ENCODE peak calls at places on chromosomes 3 and 15, in nine cellular contexts. Y is choroid plexus epithelial cell, V is IMR-90, B is sigmoid colon, N is mesothelial cell of epicardium, E is AG04450, R is nephron progenitor cell, T is D721Med, D is ovary. S is an unnamed sample.

GRCh38 chr3:147034359-147034758 is 372.0 kb downstream of the ZIC4 start:
- DNase-seq in Y (no peak), V (no peak), B (no peak), N (no peak), E (no peak), R (no peak), T (no peak), D (no peak), S (no peak)

GRCh38 chr3:107795514-107796094 is 272.8 kb downstream of the BBX start:
- DNase-seq in Y (no peak), V (no peak), B (no peak), N (no peak), E (no peak), R (no peak), T (no peak), D (no peak), S (no peak)

GRCh38 chr15:42338500-42338899 is 20.8 kb upstream of the CAPN3 start:
- DNase-seq in Y (no peak), V (no peak), B (no peak), N (no peak), E (no peak), R (no peak), T (no peak), D (no peak), S (no peak)

GRCh38 chr3:101898752-101899169 is 49.4 kb downstream of the NFKBIZ start:
- DNase-seq in Y (no peak), V (no peak), B (no peak), N (no peak), E (no peak), R (no peak), T (no peak), D (no peak), S (no peak)

GRCh38 chr3:140219923-140220452 is 285.0 kb downstream of the CLSTN2 start:
- DNase-seq in Y (no peak), V (no peak), B (no peak), N (no peak), E (no peak), R (no peak), T (no peak), D (no peak), S (no peak)

GRCh38 chr3:64353256-64353655 is 128.0 kb upstream of the PRICKLE2 start:
- DNase-seq in Y (peak), V (peak), B (no peak), N (no peak), E (peak), R (no peak), T (no peak), D (no peak), S (no peak)

GRCh38 chr3:160403028-160403545 is 3.6 kb downstream of the SMC4 start:
- DNase-seq in Y (peak), V (peak), B (no peak), N (no peak), E (no peak), R (no peak), T (no peak), D (no peak), S (no peak)

GRCh38 chr3:149407898-149408297 is 30.4 kb upstream of the TM4SF1 start:
- DNase-seq in Y (peak), V (peak), B (no peak), N (no peak), E (no peak), R (no peak), T (no peak), D (no peak), S (no peak)

GRCh38 chr3:185825639-185826481 is 1.0 kb upstream of the IGF2BP2 start:
- DNase-seq in Y (peak), V (peak), B (peak), N (peak), E (no peak), R (peak), T (peak), D (peak), S (no peak)

GRCh38 chr3:153097213-153097612 is 64.8 kb upstream of the RAP2B start:
- DNase-seq in Y (no peak), V (no peak), B (no peak), N (no peak), E (no peak), R (no peak), T (no peak), D (no peak), S (no peak)

GRCh38 chr15:57510647-57511046 is 81.1 kb upstream of the MYZAP start:
- DNase-seq in Y (peak), V (peak), B (no peak), N (no peak), E (peak), R (no peak), T (no peak), D (no peak), S (no peak)

GRCh38 chr3:10015476-10015904 is 10.7 kb upstream of the FANCD2 start:
- DNase-seq in Y (peak), V (peak), B (peak), N (no peak), E (peak), R (no peak), T (no peak), D (peak), S (peak)

GRCh38 chr3:130386604-130387263 is 41.3 kb downstream of the COL6A5 start:
- DNase-seq in Y (peak), V (peak), B (no peak), N (no peak), E (no peak), R (no peak), T (no peak), D (no peak), S (no peak)

GRCh38 chr15:29124581-29125381 is 144.8 kb downstream of the NSMCE3 start:
- DNase-seq in Y (peak), V (peak), B (peak), N (no peak), E (no peak), R (no peak), T (no peak), D (no peak), S (no peak)
- TF ChIP-seq CTCF in Y (peak), V (peak), B (no peak), N (no peak), E (peak), R (no peak), T (no peak), D (no peak), S (peak)

GRCh38 chr3:125916376-125916978 is 52.5 kb upstream of the ROPN1B start:
- DNase-seq in Y (peak), V (peak), B (no peak), N (peak), E (peak), R (peak), T (peak), D (peak), S (no peak)
- TF ChIP-seq CTCF in Y (peak), V (peak), B (no peak), N (no peak), E (peak), R (no peak), T (peak), D (peak), S (peak)

DNA sequence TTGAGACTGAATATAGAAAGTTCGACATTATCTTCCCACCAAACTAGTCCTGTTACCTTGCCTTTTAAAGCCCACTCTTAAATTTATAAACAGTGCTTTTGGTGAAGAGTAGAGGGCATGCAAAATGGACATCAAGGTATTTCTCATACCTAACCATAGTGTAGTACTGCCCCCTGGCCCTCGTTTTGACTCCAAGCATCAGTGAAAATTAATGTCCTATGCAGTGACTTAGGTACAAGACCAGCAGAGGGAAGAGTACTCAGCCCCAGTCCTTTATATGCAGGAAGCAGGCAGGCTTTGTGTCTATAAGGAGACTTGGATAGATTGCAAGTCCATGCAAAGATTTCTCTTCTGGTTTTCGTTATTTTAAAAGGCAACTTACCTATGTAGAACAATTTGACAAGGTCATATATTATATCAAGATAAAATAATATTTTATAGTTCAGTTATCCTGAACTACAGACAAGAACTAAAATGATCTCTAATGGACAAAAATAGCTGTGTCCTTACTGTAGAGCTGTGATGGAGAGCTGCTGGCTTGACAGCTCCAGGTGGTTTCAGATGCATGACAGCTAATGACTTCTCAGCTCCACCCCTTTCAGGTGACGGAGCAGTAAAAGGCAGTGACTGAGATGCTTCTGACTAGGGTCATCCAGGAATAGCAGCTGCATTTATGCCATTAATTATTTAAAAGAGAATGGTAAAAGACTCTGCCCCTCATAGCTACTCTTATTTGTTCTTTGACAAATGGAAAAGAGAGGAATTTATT is 646.1 kb downstream of the SQOR start:
- DNase-seq in Y (no peak), V (no peak), B (no peak), N (no peak), E (no peak), R (no peak), T (no peak), D (no peak), S (peak)
- TF ChIP-seq CTCF in Y (no peak), V (peak), B (no peak), N (no peak), E (peak), R (no peak), T (peak), D (no peak), S (peak)

DNA sequence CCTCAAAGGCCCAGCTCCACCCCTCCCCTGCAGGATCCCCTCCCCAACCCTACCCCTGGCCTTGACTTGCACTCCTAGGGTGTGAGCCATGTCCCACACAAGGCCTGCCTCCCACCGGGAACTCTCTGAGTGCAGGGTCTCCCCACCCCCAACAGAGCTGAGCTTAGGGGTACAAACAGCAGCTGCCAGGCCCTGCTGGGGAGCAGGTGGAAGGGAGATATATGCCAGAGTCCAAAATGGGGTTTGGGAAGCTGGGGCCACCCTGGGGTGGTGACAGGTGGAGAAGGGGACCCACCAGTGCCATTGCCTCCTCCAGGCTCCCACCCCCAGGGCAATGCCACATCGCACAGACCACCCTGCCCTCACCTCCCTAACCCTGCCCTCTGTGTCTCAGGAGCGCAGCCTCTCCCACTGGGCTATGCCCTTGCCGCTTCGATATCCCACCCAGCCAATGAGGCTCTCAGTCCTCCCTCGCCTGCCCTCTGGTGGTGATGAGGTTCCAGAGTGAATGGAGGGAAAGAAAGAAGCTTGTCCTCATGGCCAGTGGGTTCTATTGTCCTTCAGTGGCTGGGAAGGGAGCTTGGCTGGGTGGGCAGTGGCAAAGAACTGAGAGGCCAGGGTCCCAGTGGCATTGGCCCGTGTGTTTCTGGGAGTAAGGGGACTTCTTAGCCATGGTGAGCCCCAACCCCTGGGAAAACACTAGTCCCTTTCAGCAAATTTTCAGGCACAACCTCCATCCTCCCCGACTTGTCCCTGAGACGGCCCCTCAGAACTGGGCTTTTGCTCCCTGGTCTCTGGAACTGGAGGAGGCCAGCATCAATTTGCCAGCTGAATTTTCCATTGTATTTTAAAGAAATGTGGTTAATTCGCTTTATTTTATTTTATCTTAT is 46.8 kb downstream of the CYP11A1 start:
- DNase-seq in Y (peak), V (peak), B (no peak), N (no peak), E (no peak), R (peak), T (peak), D (peak), S (peak)
- TF ChIP-seq CTCF in Y (peak), V (peak), B (peak), N (peak), E (peak), R (peak), T (peak), D (peak), S (peak)

GRCh38 chr15:69035205-69035917 is 20.9 kb downstream of the NOX5 start:
- DNase-seq in Y (no peak), V (no peak), B (no peak), N (no peak), E (no peak), R (peak), T (no peak), D (no peak), S (peak)
- TF ChIP-seq CTCF in Y (peak), V (no peak), B (no peak), N (no peak), E (peak), R (peak), T (peak), D (no peak), S (peak)

GRCh38 chr3:177813322-177813721 is 616.0 kb upstream of the TBL1XR1 start:
- DNase-seq in Y (peak), V (peak), B (peak), N (no peak), E (no peak), R (no peak), T (no peak), D (no peak), S (no peak)
- TF ChIP-seq CTCF in Y (no peak), V (no peak), B (no peak), N (no peak), E (no peak), R (no peak), T (no peak), D (no peak), S (no peak)

S was measured in HFFc6.